ENCODE peak calls at places on chromosomes 3 and 15, in eight cellular contexts. X is astrocyte, H is trophoblast cell, C is PC-3, P is Panc1, D is mesenchymal stem cell, V is spleen, R is uterus. W is an unnamed sample.

GRCh38 chr3:129016366-129016724 is 15.2 kb downstream of the EFCC1 start:
- DNase-seq in C (peak; percentile 30), H (no peak), X (no peak), R (no peak), P (no peak), V (peak; percentile 91), D (no peak), W (peak; percentile 70)

GRCh38 chr15:58703610-58704009 is 45.9 kb downstream of the ADAM10 start:
- DNase-seq in V (no peak), R (no peak), P (no peak), X (no peak), H (no peak), D (no peak), C (no peak), W (no peak)

GRCh38 chr3:46078712-46079400 is 51.6 kb upstream of the XCR1 start:
- DNase-seq in P (peak; percentile 85), X (peak; percentile 73), V (peak; percentile 83), H (peak; percentile 100), D (peak; percentile 88), C (peak; percentile 98), R (peak; percentile 88), W (peak; percentile 87)

GRCh38 chr3:181533811-181534210 is 177.9 kb upstream of the SOX2 start:
- DNase-seq in H (no peak), C (no peak), D (no peak), P (no peak), R (no peak), X (no peak), V (no peak), W (no peak)

GRCh38 chr3:172106989-172107388 is 67.6 kb downstream of the FNDC3B start:
- DNase-seq in H (peak; percentile 26), V (peak; percentile 79), X (peak; percentile 61), C (no peak), P (no peak), D (no peak), R (no peak), W (peak; percentile 95)

GRCh38 chr3:124034016-124034808 is 42.3 kb upstream of the ROPN1 start:
- DNase-seq in V (peak; percentile 78), H (no peak), P (no peak), D (peak; percentile 6), C (peak; percentile 22), X (peak; percentile 53), R (peak; percentile 36), W (peak; percentile 32)

GRCh38 chr3:150742679-150743078 is 20.3 kb downstream of the SIAH2 start:
- DNase-seq in P (no peak), C (no peak), X (peak; percentile 10), D (no peak), V (no peak), H (no peak), R (no peak), W (no peak)

GRCh38 chr3:94011208-94011842 is 17.1 kb downstream of the STX19 start:
- DNase-seq in P (no peak), R (no peak), V (no peak), X (no peak), C (no peak), H (no peak), D (peak; percentile 8), W (peak; percentile 46)

GRCh38 chr15:25635190-25635589 is 196.4 kb upstream of the UBE3A start:
- DNase-seq in H (no peak), V (no peak), D (no peak), R (no peak), X (no peak), P (no peak), C (no peak), W (no peak)

GRCh38 chr3:190533511-190534282 is 19.8 kb downstream of the IL1RAP start:
- DNase-seq in P (no peak), V (no peak), D (peak; percentile 89), X (peak; percentile 100), H (peak; percentile 88), C (peak; percentile 79), R (peak; percentile 76), W (no peak)

GRCh38 chr15:92012368-92012629 is 158.8 kb downstream of the SLCO3A1 start:
- DNase-seq in P (no peak), H (no peak), R (no peak), D (no peak), V (no peak), C (no peak), X (peak; percentile 29), W (no peak)

GRCh38 chr3:71688121-71688520 is 37.1 kb downstream of the EIF4E3 start:
- DNase-seq in X (no peak), R (no peak), V (no peak), H (peak; percentile 89), P (no peak), D (peak; percentile 34), C (peak; percentile 63), W (no peak)

GRCh38 chr15:36601497-36601932 is 22.1 kb downstream of the CDIN1 start:
- DNase-seq in V (no peak), C (peak; percentile 28), H (no peak), R (peak; percentile 80), D (peak; percentile 92), P (no peak), X (peak; percentile 97), W (no peak)

GRCh38 chr3:119258915-119259314 is 18.2 kb upstream of the B4GALT4 start:
- DNase-seq in C (no peak), D (no peak), H (peak; percentile 50), P (no peak), X (no peak), R (no peak), V (no peak), W (no peak)

GRCh38 chr15:58690703-58691102 is 58.8 kb downstream of the ADAM10 start:
- DNase-seq in C (no peak), P (no peak), V (no peak), H (no peak), R (no peak), X (no peak), D (no peak), W (no peak)

GRCh38 chr3:76345878-76346277 is 560.5 kb upstream of the ZNF717 start:
- DNase-seq in H (no peak), X (no peak), R (no peak), D (no peak), V (no peak), C (no peak), P (no peak), W (no peak)

GRCh38 chr3:14113964-14114667 is 10.6 kb downstream of the CHCHD4 start:
- DNase-seq in X (no peak), R (no peak), P (no peak), V (no peak), D (no peak), H (peak; percentile 59), C (peak; percentile 67), W (no peak)

GRCh38 chr3:98733055-98733777 is 29.9 kb upstream of the ST3GAL6 start:
- DNase-seq in H (no peak), P (no peak), D (peak; percentile 56), V (peak; percentile 82), X (peak; percentile 7), R (peak; percentile 26), C (peak; percentile 38), W (no peak)

GRCh38 chr3:114362815-114363214 is 69.0 kb downstream of the TIGIT start:
- DNase-seq in R (no peak), P (no peak), H (peak; percentile 37), V (no peak), C (peak; percentile 37), D (peak; percentile 47), X (peak; percentile 27), W (peak; percentile 53)

DNA sequence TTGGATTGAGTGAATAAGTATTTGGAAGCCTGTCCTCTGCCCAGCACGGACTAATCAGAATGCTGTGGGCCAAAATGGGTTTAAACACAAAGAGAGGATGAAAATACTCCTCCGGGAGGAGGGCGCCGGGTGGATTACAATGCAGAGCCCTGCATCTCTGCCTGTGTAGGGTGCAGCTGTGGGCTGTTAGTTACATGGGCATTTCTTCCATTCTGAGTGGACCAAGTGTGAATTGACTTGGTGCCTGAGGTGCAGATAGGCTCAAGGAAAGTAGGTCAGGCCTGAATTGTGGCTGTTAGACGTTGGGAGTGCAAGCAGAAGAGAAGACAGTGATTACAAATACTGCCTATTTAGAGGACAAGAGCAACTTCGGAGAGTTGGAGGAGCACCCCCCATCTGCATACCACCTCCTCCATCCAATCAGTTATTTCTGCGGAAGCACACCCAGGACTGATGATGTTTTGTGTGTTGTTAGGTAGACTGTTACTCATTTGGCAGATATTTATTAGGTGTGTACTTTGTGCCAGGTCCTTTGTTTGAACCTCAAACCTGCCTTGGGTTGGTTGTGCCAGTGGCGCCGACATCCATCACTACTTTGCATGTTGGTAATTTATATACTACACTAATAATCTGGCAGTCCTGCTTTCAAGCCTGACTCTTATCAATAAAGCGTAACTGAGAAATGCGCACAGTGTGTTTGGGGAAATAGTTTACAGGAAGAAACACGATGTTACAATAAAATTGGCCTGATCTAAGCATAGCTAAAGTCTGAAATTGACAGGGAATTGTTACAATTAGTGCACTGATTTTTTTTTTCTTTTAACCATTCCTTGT is 33.0 kb downstream of the PTPRG start:
- DNase-seq in D (no peak), R (no peak), P (no peak), X (no peak), V (no peak), C (no peak), H (no peak), W (no peak)
- H3K27ac ChIP-seq in D (no peak overlapping the region), R (peak overlapping the region; percentile 14), P (no peak overlapping the region), X (no peak overlapping the region), V (no peak overlapping the region), C (no peak overlapping the region), H (no peak overlapping the region), W (no peak overlapping the region)

DNA sequence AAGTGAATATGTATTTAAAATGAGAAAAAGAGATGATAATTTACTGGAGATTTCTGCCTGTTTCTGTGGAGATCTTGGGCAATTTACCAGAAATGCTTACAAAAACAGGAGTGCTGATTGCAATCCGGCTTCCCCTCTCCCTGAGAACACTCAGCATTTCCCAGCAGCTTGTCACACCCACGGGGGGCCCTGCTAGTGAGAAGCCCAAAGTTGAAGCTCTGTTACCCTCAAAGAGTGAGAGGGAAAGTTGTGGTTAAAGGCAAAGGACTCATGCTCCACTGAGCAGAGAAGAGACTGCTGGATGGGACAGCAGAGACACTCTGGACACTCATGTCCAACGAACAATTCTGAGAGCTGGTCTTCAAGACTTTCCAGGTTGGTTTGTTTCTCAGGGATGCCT is 2.9 kb downstream of the MCTP2 start:
- DNase-seq in H (no peak), P (no peak), R (no peak), X (no peak), D (peak; percentile 70), C (no peak), V (no peak), W (no peak)
- H3K4me3 ChIP-seq in H (no peak overlapping the region), P (no peak overlapping the region), R (no peak overlapping the region), X (no peak overlapping the region), D (no peak overlapping the region), C (no peak overlapping the region), V (no peak overlapping the region), W (no peak overlapping the region)

GRCh38 chr15:63887630-63888029 is 53.9 kb upstream of the HERC1 start:
- DNase-seq in C (no peak), H (no peak), D (no peak), P (no peak), X (no peak), V (no peak), R (no peak), W (no peak)
- H3K27ac ChIP-seq in C (no peak overlapping the region), H (no peak overlapping the region), D (no peak overlapping the region), P (no peak overlapping the region), X (no peak overlapping the region), V (peak overlapping the region; percentile 49), R (no peak overlapping the region), W (no peak overlapping the region)

DNA sequence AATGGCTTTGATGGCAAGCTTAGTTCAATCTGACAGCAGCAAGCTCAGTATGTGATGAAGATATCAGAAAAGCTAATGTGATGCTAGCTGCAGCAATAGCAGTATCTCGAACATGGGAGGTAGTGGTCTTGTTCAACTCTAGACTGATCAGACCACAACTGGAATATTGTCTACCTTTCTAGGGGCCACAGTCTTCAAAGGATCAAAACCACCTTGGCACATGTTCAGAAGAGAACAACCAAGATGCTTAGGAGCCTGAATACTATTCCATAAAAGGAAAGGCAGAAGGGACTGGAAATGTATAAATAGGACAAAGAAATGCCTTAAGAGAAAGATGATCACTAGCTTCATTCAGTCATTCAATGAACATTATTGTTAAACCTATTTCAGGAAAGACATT is 2.3 kb downstream of the C3orf70 start:
- DNase-seq in C (no peak), D (no peak), H (no peak), V (no peak), P (no peak), R (no peak), X (no peak), W (no peak)
- H3K4me3 ChIP-seq in C (no peak overlapping the region), D (no peak overlapping the region), H (no peak overlapping the region), V (no peak overlapping the region), P (no peak overlapping the region), R (no peak overlapping the region), X (no peak overlapping the region), W (no peak overlapping the region)

W was measured in CD4-positive, CD25-positive, alpha-beta regulatory T cell.